ENCODE peak calls at places on chromosomes 12 and 14, in six cellular contexts. G is iPS DF 6.9, D is neural progenitor cell, A is lung, B is A549, L is NCI-H2171 treated with DMSO at 0.1 percent for 48 hours. F is an unnamed sample.

GRCh38 chr12:45051490-45052105 is 699 bp upstream of the DBX2 start:
- DNase-seq in B (no peak), A (no peak), G (no peak), L (peak), D (peak), F (no peak)

GRCh38 chr14:104970231-104971068 is 7.7 kb downstream of the AHNAK2 start:
- DNase-seq in L (no peak), D (peak), B (peak), A (peak), G (no peak), F (no peak)

GRCh38 chr12:57617942-57618341 is 6.7 kb downstream of the ARHGEF25 start:
- DNase-seq in D (no peak), G (no peak), L (no peak), A (no peak), B (no peak), F (no peak)

GRCh38 chr12:78871566-78871965 is 7.0 kb downstream of the SYT1 start:
- DNase-seq in D (no peak), A (no peak), L (no peak), B (no peak), G (no peak), F (no peak)

GRCh38 chr14:76154539-76155126 is 2.9 kb downstream of the GPATCH2L start:
- DNase-seq in B (no peak), D (no peak), A (no peak), L (no peak), G (no peak), F (no peak)

GRCh38 chr12:118036672-118037411 is 20.3 kb downstream of the RFC5 start:
- DNase-seq in L (no peak), D (no peak), B (no peak), G (no peak), A (no peak), F (no peak)

GRCh38 chr12:80837342-80837978 is 100.3 kb downstream of the LIN7A start:
- DNase-seq in L (peak), G (peak), B (peak), A (no peak), D (peak), F (no peak)

GRCh38 chr12:115394498-115395220 is 710.7 kb upstream of the TBX3 start:
- DNase-seq in A (no peak), G (no peak), L (no peak), D (no peak), B (peak), F (no peak)

GRCh38 chr12:109192358-109192757 is 76.0 kb downstream of the ACACB start:
- DNase-seq in A (no peak), B (peak), G (no peak), L (no peak), D (no peak), F (no peak)

GRCh38 chr12:11765817-11766794 is 116.6 kb downstream of the ETV6 start:
- DNase-seq in L (no peak), A (peak), D (no peak), B (no peak), G (no peak), F (no peak)

GRCh38 chr12:52217223-52217622 is 15.8 kb upstream of the KRT7 start:
- DNase-seq in B (peak), G (no peak), A (peak), D (no peak), L (no peak), F (no peak)

GRCh38 chr12:91632042-91632786 is 449.6 kb upstream of the DCN start:
- DNase-seq in A (no peak), G (no peak), L (no peak), B (no peak), D (no peak), F (no peak)

GRCh38 chr12:56990648-56991318 is 15.6 kb downstream of the ZBTB39 start:
- DNase-seq in G (no peak), L (no peak), A (no peak), B (no peak), D (no peak), F (no peak)

GRCh38 chr14:54772451-54772881 is 130.2 kb downstream of the GCH1 start:
- DNase-seq in G (no peak), A (no peak), B (no peak), D (no peak), L (no peak), F (no peak)

GRCh38 chr12:108175310-108175709 is 46.2 kb downstream of the WSCD2 start:
- DNase-seq in D (peak), G (no peak), L (peak), B (no peak), A (no peak), F (no peak)

GRCh38 chr12:27711957-27712356 is 1.3 kb downstream of the MRPS35 start:
- DNase-seq in L (no peak), A (no peak), G (no peak), B (no peak), D (no peak), F (no peak)

GRCh38 chr14:33617154-33617553 is 333.7 kb downstream of the EGLN3 start:
- DNase-seq in A (no peak), L (no peak), G (no peak), D (no peak), B (no peak), F (no peak)

GRCh38 chr12:54571166-54571856 is 17.1 kb downstream of the PPP1R1A start:
- DNase-seq in A (no peak), B (no peak), D (peak), G (no peak), L (no peak), F (no peak)

GRCh38 chr14:67358914-67359313 is 690 bp downstream of the ATP6V1D start:
- DNase-seq in A (no peak), G (no peak), B (no peak), L (no peak), D (peak), F (no peak)

GRCh38 chr12:4909734-4910501 is at the start of gene KCNA1:
- DNase-seq in G (no peak), B (no peak), D (peak), A (no peak), L (no peak), F (no peak)

GRCh38 chr14:89723930-89724915 is 230.3 kb downstream of the EFCAB11 start:
- DNase-seq in B (no peak), G (no peak), L (no peak), D (no peak), A (no peak), F (no peak)

GRCh38 chr14:96086032-96086431 is 46.9 kb downstream of the C14orf132 start:
- DNase-seq in D (no peak), L (no peak), B (peak), A (no peak), G (no peak), F (no peak)

GRCh38 chr12:46677749-46678148 is 148.0 kb downstream of the SLC38A4 start:
- DNase-seq in B (peak), G (no peak), D (no peak), A (no peak), L (peak), F (no peak)

GRCh38 chr14:39946796-39947195 is 514.6 kb upstream of the FBXO33 start:
- DNase-seq in G (no peak), A (no peak), D (no peak), L (no peak), B (peak), F (no peak)

GRCh38 chr12:6632026-6632978 is 3.5 kb downstream of the LPAR5 start:
- DNase-seq in A (no peak), B (no peak), L (peak), G (no peak), D (peak), F (no peak)

GRCh38 chr12:126191037-126191891 is 1126.0 kb downstream of the AACS start:
- DNase-seq in G (peak), L (no peak), B (no peak), A (no peak), D (peak), F (no peak)

GRCh38 chr12:70989232-70989631 is 68.7 kb upstream of the PTPRR start:
- DNase-seq in G (no peak), B (no peak), L (no peak), A (no peak), D (no peak), F (no peak)

GRCh38 chr12:46523863-46524770 is 151.5 kb upstream of the SLC38A2 start:
- DNase-seq in A (no peak), L (no peak), G (no peak), D (no peak), B (peak), F (no peak)

GRCh38 chr14:71021347-71022014 is 114.2 kb downstream of the PCNX1 start:
- DNase-seq in D (no peak), L (no peak), G (no peak), A (no peak), B (peak), F (no peak)

F was measured in T-helper 9 cell.